ENCODE peak calls at places on chromosome 1, in six cellular contexts. One of them, this sample, is unnamed.
A peak's percentile ranks its signal among the peaks of the same experiment; 100 is the strongest.

GRCh38 chr1:97139512-97139911 is 417.9 kb downstream of the PTBP2 start:
- DNase-seq in Right ventricle myocardium superior: no peak
- DNase-seq in anterior cingulate cortex: no peak
- DNase-seq in kidney epithelial cell: no peak
- DNase-seq in HFF-Myc: no peak
- DNase-seq in H54: no peak
- DNase-seq in this sample: no peak

GRCh38 chr1:150505431-150505830 is 2.5 kb upstream of the ECM1 start:
- DNase-seq in Right ventricle myocardium superior: peak; percentile 23
- DNase-seq in anterior cingulate cortex: no peak
- DNase-seq in kidney epithelial cell: no peak
- DNase-seq in HFF-Myc: no peak
- DNase-seq in H54: no peak
- DNase-seq in this sample: no peak

GRCh38 chr1:219173758-219174671 is at the start of gene LYPLAL1:
- DNase-seq in Right ventricle myocardium superior: peak; percentile 95
- DNase-seq in anterior cingulate cortex: peak; percentile 83
- DNase-seq in kidney epithelial cell: peak; percentile 47
- DNase-seq in HFF-Myc: peak; percentile 72
- DNase-seq in H54: peak; percentile 63
- DNase-seq in this sample: peak; percentile 94

GRCh38 chr1:2354511-2355407 is 36.6 kb downstream of the MORN1 start:
- DNase-seq in Right ventricle myocardium superior: peak; percentile 30
- DNase-seq in anterior cingulate cortex: no peak
- DNase-seq in kidney epithelial cell: no peak
- DNase-seq in HFF-Myc: no peak
- DNase-seq in H54: no peak
- DNase-seq in this sample: no peak

GRCh38 chr1:15417365-15417934 is 7.8 kb downstream of the EFHD2 start:
- DNase-seq in Right ventricle myocardium superior: no peak
- DNase-seq in anterior cingulate cortex: no peak
- DNase-seq in kidney epithelial cell: no peak
- DNase-seq in HFF-Myc: peak; percentile 56
- DNase-seq in H54: peak; percentile 61
- DNase-seq in this sample: no peak

GRCh38 chr1:47023268-47024137 is at the start of gene CYP4X1:
- DNase-seq in Right ventricle myocardium superior: peak; percentile 66
- DNase-seq in anterior cingulate cortex: peak; percentile 52
- DNase-seq in kidney epithelial cell: no peak
- DNase-seq in HFF-Myc: no peak
- DNase-seq in H54: no peak
- DNase-seq in this sample: no peak

GRCh38 chr1:77925966-77926365 is 37.5 kb downstream of the NEXN start:
- DNase-seq in Right ventricle myocardium superior: no peak
- DNase-seq in anterior cingulate cortex: no peak
- DNase-seq in kidney epithelial cell: no peak
- DNase-seq in HFF-Myc: no peak
- DNase-seq in H54: no peak
- DNase-seq in this sample: no peak

GRCh38 chr1:212512731-212513559 is 80.2 kb downstream of the NENF start:
- DNase-seq in Right ventricle myocardium superior: no peak
- DNase-seq in anterior cingulate cortex: no peak
- DNase-seq in kidney epithelial cell: no peak
- DNase-seq in HFF-Myc: no peak
- DNase-seq in H54: peak; percentile 91
- DNase-seq in this sample: no peak

GRCh38 chr1:215052256-215052655 is 30.3 kb upstream of the KCNK2 start:
- DNase-seq in Right ventricle myocardium superior: no peak
- DNase-seq in anterior cingulate cortex: no peak
- DNase-seq in kidney epithelial cell: no peak
- DNase-seq in HFF-Myc: no peak
- DNase-seq in H54: no peak
- DNase-seq in this sample: no peak

GRCh38 chr1:15303912-15304311 is 56.9 kb downstream of the FHAD1 start:
- DNase-seq in Right ventricle myocardium superior: no peak
- DNase-seq in anterior cingulate cortex: no peak
- DNase-seq in kidney epithelial cell: no peak
- DNase-seq in HFF-Myc: no peak
- DNase-seq in H54: no peak
- DNase-seq in this sample: no peak

GRCh38 chr1:23825762-23826522 is 713 bp upstream of the HMGCL start:
- DNase-seq in Right ventricle myocardium superior: no peak
- DNase-seq in anterior cingulate cortex: no peak
- DNase-seq in kidney epithelial cell: no peak
- DNase-seq in HFF-Myc: no peak
- DNase-seq in H54: no peak
- DNase-seq in this sample: no peak

GRCh38 chr1:61221642-61222041 is 139.3 kb downstream of the NFIA start:
- DNase-seq in Right ventricle myocardium superior: no peak
- DNase-seq in anterior cingulate cortex: no peak
- DNase-seq in kidney epithelial cell: no peak
- DNase-seq in HFF-Myc: no peak
- DNase-seq in H54: no peak
- DNase-seq in this sample: peak; percentile 43

GRCh38 chr1:228823200-228823599 is 87.9 kb downstream of the RHOU start:
- DNase-seq in Right ventricle myocardium superior: no peak
- DNase-seq in anterior cingulate cortex: no peak
- DNase-seq in kidney epithelial cell: no peak
- DNase-seq in HFF-Myc: no peak
- DNase-seq in H54: no peak
- DNase-seq in this sample: no peak

GRCh38 chr1:51283977-51284376 is 46.4 kb downstream of the TTC39A start:
- DNase-seq in Right ventricle myocardium superior: no peak
- DNase-seq in anterior cingulate cortex: no peak
- DNase-seq in kidney epithelial cell: no peak
- DNase-seq in HFF-Myc: no peak
- DNase-seq in H54: no peak
- DNase-seq in this sample: no peak

GRCh38 chr1:183051546-183051945 is 28.3 kb downstream of the LAMC1 start:
- DNase-seq in Right ventricle myocardium superior: no peak
- DNase-seq in anterior cingulate cortex: no peak
- DNase-seq in kidney epithelial cell: no peak
- DNase-seq in HFF-Myc: no peak
- DNase-seq in H54: no peak
- DNase-seq in this sample: no peak

GRCh38 chr1:98940680-98941079 is 64.0 kb downstream of the PLPPR5 start:
- DNase-seq in Right ventricle myocardium superior: no peak
- DNase-seq in anterior cingulate cortex: no peak
- DNase-seq in kidney epithelial cell: no peak
- DNase-seq in HFF-Myc: peak; percentile 33
- DNase-seq in H54: no peak
- DNase-seq in this sample: peak; percentile 18

GRCh38 chr1:52436817-52437216 is 32.4 kb downstream of the PRPF38A start:
- DNase-seq in Right ventricle myocardium superior: no peak
- DNase-seq in anterior cingulate cortex: no peak
- DNase-seq in kidney epithelial cell: no peak
- DNase-seq in HFF-Myc: no peak
- DNase-seq in H54: no peak
- DNase-seq in this sample: no peak

GRCh38 chr1:55275976-55276375 is 60.8 kb upstream of the USP24 start:
- DNase-seq in Right ventricle myocardium superior: no peak
- DNase-seq in anterior cingulate cortex: no peak
- DNase-seq in kidney epithelial cell: no peak
- DNase-seq in HFF-Myc: no peak
- DNase-seq in H54: no peak
- DNase-seq in this sample: no peak

GRCh38 chr1:221309711-221310110 is 430.5 kb downstream of the HLX start:
- DNase-seq in Right ventricle myocardium superior: no peak
- DNase-seq in anterior cingulate cortex: no peak
- DNase-seq in kidney epithelial cell: no peak
- DNase-seq in HFF-Myc: no peak
- DNase-seq in H54: no peak
- DNase-seq in this sample: no peak

GRCh38 chr1:10107985-10108663 is 75.4 kb downstream of the UBE4B start:
- DNase-seq in Right ventricle myocardium superior: no peak
- DNase-seq in anterior cingulate cortex: no peak
- DNase-seq in kidney epithelial cell: peak; percentile 85
- DNase-seq in HFF-Myc: peak; percentile 83
- DNase-seq in H54: peak; percentile 37
- DNase-seq in this sample: peak; percentile 65

GRCh38 chr1:82589588-82589987 is 788.9 kb downstream of the ADGRL2 start:
- DNase-seq in Right ventricle myocardium superior: no peak
- DNase-seq in anterior cingulate cortex: no peak
- DNase-seq in kidney epithelial cell: no peak
- DNase-seq in HFF-Myc: no peak
- DNase-seq in H54: no peak
- DNase-seq in this sample: no peak

GRCh38 chr1:197761654-197762053 is 13.6 kb downstream of the DENND1B start:
- DNase-seq in Right ventricle myocardium superior: no peak
- DNase-seq in anterior cingulate cortex: no peak
- DNase-seq in kidney epithelial cell: no peak
- DNase-seq in HFF-Myc: no peak
- DNase-seq in H54: no peak
- DNase-seq in this sample: no peak

GRCh38 chr1:155893389-155894142 is 17.6 kb downstream of the RIT1 start:
- DNase-seq in Right ventricle myocardium superior: no peak
- DNase-seq in anterior cingulate cortex: no peak
- DNase-seq in kidney epithelial cell: peak; percentile 57
- DNase-seq in HFF-Myc: peak; percentile 79
- DNase-seq in H54: peak; percentile 67
- DNase-seq in this sample: peak; percentile 84

GRCh38 chr1:163813251-163813650 is 491.5 kb downstream of the NUF2 start:
- DNase-seq in Right ventricle myocardium superior: no peak
- DNase-seq in anterior cingulate cortex: no peak
- DNase-seq in kidney epithelial cell: no peak
- DNase-seq in HFF-Myc: no peak
- DNase-seq in H54: no peak
- DNase-seq in this sample: no peak

GRCh38 chr1:29236993-29237905 is 927 bp downstream of the PTPRU start:
- DNase-seq in Right ventricle myocardium superior: peak; percentile 65
- DNase-seq in anterior cingulate cortex: no peak
- DNase-seq in kidney epithelial cell: no peak
- DNase-seq in HFF-Myc: no peak
- DNase-seq in H54: no peak
- DNase-seq in this sample: no peak

GRCh38 chr1:29379438-29380073 is 143.2 kb downstream of the PTPRU start:
- DNase-seq in Right ventricle myocardium superior: no peak
- DNase-seq in anterior cingulate cortex: no peak
- DNase-seq in kidney epithelial cell: no peak
- DNase-seq in HFF-Myc: peak; percentile 17
- DNase-seq in H54: no peak
- DNase-seq in this sample: peak; percentile 39